ENCODE peak calls at places on chromosomes 4 and X, in six cellular contexts. A, U, H, M, O and D are unnamed samples.

GRCh38 chrX:69388526-69388925 is 115.6 kb upstream of the NALF2 start:
- DNase-seq in A (no peak), U (no peak), H (no peak), M (no peak), O (no peak), D (no peak)

GRCh38 chr4:48194986-48195773 is 61.1 kb upstream of the TXK start:
- DNase-seq in A (no peak), U (peak; percentile 52), H (no peak), M (no peak), O (no peak), D (no peak)

GRCh38 chrX:40006025-40007017 is 91.4 kb downstream of the BCOR start:
- DNase-seq in A (no peak), U (no peak), H (peak; percentile 62), M (no peak), O (no peak), D (peak; percentile 55)

GRCh38 chrX:44872319-44872816 is 620 bp upstream of the KDM6A start:
- DNase-seq in A (no peak), U (no peak), H (no peak), M (no peak), O (no peak), D (peak; percentile 1)

GRCh38 chrX:100248894-100249493 is 161.1 kb downstream of the PCDH19 start:
- DNase-seq in A (no peak), U (no peak), H (no peak), M (no peak), O (no peak), D (no peak)

GRCh38 chr4:127124919-127125318 is 507.8 kb upstream of the INTU start:
- DNase-seq in A (no peak), U (peak; percentile 22), H (no peak), M (no peak), O (no peak), D (no peak)

GRCh38 chr4:7094931-7095330 is 27.1 kb upstream of the GRPEL1 start:
- DNase-seq in A (no peak), U (no peak), H (no peak), M (no peak), O (no peak), D (no peak)

GRCh38 chr4:95340191-95340590 is 208.6 kb downstream of the UNC5C start:
- DNase-seq in A (no peak), U (no peak), H (no peak), M (no peak), O (no peak), D (no peak)

GRCh38 chr4:147103403-147103946 is 157.8 kb upstream of the TTC29 start:
- DNase-seq in A (peak; percentile 81), U (peak; percentile 98), H (peak; percentile 60), M (peak; percentile 45), O (no peak), D (no peak)

GRCh38 chr4:14906805-14907204 is 95.5 kb upstream of the CPEB2 start:
- DNase-seq in A (no peak), U (peak; percentile 4), H (no peak), M (no peak), O (no peak), D (no peak)

GRCh38 chrX:78314561-78314960 is 12.8 kb downstream of the CYSLTR1 start:
- DNase-seq in A (no peak), U (no peak), H (no peak), M (no peak), O (no peak), D (no peak)

GRCh38 chr4:101596786-101597185 is 193.7 kb upstream of the BANK1 start:
- DNase-seq in A (no peak), U (no peak), H (no peak), M (no peak), O (no peak), D (no peak)

GRCh38 chrX:38358274-38358673 is 5.9 kb downstream of the OTC start:
- DNase-seq in A (no peak), U (no peak), H (no peak), M (no peak), O (no peak), D (no peak)

GRCh38 chr4:15385928-15386327 is 41.9 kb upstream of the C1QTNF7 start:
- DNase-seq in A (no peak), U (no peak), H (no peak), M (no peak), O (no peak), D (no peak)

GRCh38 chr4:176376032-176376614 is 56.4 kb downstream of the SPCS3 start:
- DNase-seq in A (no peak), U (peak; percentile 13), H (peak; percentile 9), M (no peak), O (no peak), D (no peak)

GRCh38 chrX:72609313-72609712 is 36.7 kb upstream of the HDAC8 start:
- DNase-seq in A (no peak), U (no peak), H (no peak), M (no peak), O (no peak), D (no peak)

GRCh38 chr4:6420972-6421371 is 51.4 kb downstream of the PPP2R2C start:
- DNase-seq in A (no peak), U (no peak), H (no peak), M (no peak), O (no peak), D (no peak)

GRCh38 chr4:85478576-85478975 is 3.6 kb downstream of the ARHGAP24 start:
- DNase-seq in A (no peak), U (peak; percentile 64), H (no peak), M (no peak), O (no peak), D (no peak)

GRCh38 chrX:84168095-84168494 is 19.9 kb downstream of the RPS6KA6 start:
- DNase-seq in A (no peak), U (peak; percentile 58), H (no peak), M (no peak), O (no peak), D (no peak)

GRCh38 chrX:140141444-140142029 is 176.2 kb upstream of the CXorf66 start:
- DNase-seq in A (no peak), U (no peak), H (peak; percentile 46), M (no peak), O (peak; percentile 42), D (peak; percentile 10)

GRCh38 chr4:153661215-153661822 is 22.8 kb upstream of the TLR2 start:
- DNase-seq in A (no peak), U (no peak), H (no peak), M (no peak), O (no peak), D (no peak)

GRCh38 chr4:132284910-132285426 is 864.1 kb upstream of the PCDH10 start:
- DNase-seq in A (no peak), U (no peak), H (no peak), M (no peak), O (no peak), D (no peak)

GRCh38 chr4:173121044-173121685 is 47.4 kb upstream of the GALNT7 start:
- DNase-seq in A (no peak), U (peak; percentile 59), H (peak; percentile 21), M (no peak), O (no peak), D (no peak)

GRCh38 chr4:47391256-47391655 is 72.2 kb downstream of the COMMD8 start:
- DNase-seq in A (no peak), U (no peak), H (no peak), M (no peak), O (no peak), D (no peak)

GRCh38 chr4:146521543-146522097 is at the start of gene SLC10A7:
- DNase-seq in A (peak; percentile 24), U (peak; percentile 69), H (peak; percentile 83), M (peak; percentile 87), O (peak; percentile 80), D (peak; percentile 66)

DNA sequence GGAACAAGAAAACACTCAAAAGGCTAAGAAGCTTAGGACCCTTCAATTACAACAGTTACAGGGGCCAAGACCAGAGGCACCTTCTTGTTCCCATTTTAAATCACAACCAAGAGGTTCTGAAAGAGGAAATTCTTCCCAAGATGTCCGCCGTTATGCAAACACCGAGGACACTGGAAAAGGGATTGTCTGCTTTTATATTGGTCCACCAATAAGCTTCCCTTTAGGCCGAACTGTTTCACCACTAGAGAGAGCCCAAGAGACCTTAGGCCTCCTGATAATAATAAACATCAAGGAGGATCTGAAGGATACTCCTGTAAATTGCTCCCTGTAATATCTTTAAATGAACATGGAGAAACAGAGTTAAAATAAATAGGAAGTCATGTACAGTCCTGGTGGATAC is 92.6 kb upstream of the NLRP2B start:
- DNase-seq in A (no peak), U (no peak), H (no peak), M (no peak), O (no peak), D (no peak)
- TF ChIP-seq CTCF in A (no peak), U (no peak), H (no peak), M (no peak), O (no peak), D (no peak)

DNA sequence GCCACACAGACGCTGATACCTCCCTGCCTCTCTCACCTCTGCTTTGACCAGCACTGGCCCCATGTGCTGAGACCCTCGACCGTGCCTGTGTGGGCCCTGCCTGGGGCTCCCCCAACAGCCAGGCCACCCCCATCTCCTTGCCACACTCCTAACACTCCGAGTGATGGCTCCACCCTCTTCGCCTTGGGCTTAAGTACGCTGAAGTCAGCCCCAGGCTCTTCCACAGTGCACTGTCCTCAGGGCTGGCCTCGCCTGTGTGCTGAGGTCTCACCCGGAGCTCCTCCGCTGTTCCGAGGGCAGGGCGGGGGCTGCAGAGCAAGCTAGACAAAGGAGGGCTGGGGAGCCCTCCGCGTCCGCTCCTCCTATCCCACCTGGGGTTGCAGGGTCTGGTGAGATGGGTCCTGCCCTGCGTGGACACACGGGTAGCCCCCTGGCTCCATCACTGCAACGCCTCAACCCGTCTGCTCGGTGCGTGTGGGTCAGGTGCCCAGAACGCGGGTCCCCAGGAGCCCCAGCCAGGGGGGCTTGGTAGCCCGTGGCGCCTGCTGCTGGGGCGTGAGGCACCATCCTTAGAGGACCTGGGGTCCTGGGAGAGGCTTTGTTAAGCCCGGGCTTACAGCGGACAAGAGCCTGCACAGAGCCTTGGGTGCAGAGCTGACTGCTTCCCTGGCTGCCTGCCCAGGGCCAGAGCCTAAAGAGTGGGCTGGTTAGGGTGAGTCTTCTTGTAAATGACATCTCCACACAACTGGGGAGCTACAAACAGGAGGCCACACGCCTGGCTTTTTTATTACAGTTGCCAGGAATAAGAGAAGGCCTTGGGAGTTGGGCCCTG is 42.6 kb upstream of the NKX1-1 start:
- DNase-seq in A (no peak), U (no peak), H (no peak), M (peak; percentile 22), O (peak; percentile 35), D (no peak)
- TF ChIP-seq CTCF in A (no peak), U (no peak), H (no peak), M (no peak), O (no peak), D (no peak)

GRCh38 chrX:13254076-13254785 is 65.6 kb downstream of the ATXN3L start:
- DNase-seq in A (no peak), U (peak; percentile 39), H (no peak), M (no peak), O (no peak), D (no peak)
- TF ChIP-seq CTCF in A (no peak), U (no peak), H (no peak), M (no peak), O (no peak), D (no peak)

DNA sequence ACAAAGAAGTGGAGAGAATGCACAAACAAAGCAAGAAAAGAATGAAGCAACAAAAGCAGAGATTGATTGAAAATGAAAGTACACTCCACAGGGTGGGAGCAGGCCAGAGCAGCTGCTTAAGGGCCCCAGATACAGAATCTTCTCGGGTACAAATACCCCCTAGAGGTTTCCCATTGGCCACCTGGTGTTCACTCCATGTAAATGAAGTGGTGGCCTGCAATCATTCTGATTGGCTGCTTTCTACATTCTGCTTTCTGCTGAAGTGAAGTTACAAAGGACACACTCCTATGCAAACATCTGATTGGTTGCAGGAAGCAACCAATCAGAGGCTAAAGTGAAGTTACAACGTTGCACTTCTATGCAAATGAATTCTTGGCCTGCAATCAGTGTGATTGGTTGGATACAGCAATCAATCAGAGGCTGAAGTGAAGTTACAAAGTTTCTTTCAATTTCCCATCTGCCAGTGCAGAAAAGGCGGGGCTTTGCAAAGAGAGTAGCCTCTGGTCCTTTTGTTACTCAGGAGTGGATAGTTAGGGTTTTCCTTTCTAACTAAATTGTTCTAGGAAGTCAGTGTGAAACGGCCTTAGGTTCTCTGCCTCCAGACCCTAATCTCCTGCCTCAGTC is 19.0 kb upstream of the GPC4 start:
- DNase-seq in A (no peak), U (no peak), H (no peak), M (no peak), O (no peak), D (no peak)
- TF ChIP-seq CTCF in A (no peak), U (no peak), H (no peak), M (no peak), O (no peak), D (no peak)